ENCODE peak calls at places on chromosomes 16 and 17, in four cellular contexts. One of them, this sample, is unnamed.

GRCh38 chr17:21008516-21008915 is 34.3 kb downstream of the USP22 start:
- DNase-seq in IMR-90: no peak
- DNase-seq in H1: no peak
- DNase-seq in K562: no peak
- DNase-seq in this sample: no peak

GRCh38 chr16:23948949-23949392 is 113.2 kb downstream of the PRKCB start:
- DNase-seq in IMR-90: no peak
- DNase-seq in H1: no peak
- DNase-seq in K562: no peak
- DNase-seq in this sample: no peak

GRCh38 chr17:8142158-8142886 is 9.9 kb downstream of the PER1 start:
- DNase-seq in IMR-90: no peak
- DNase-seq in H1: no peak
- DNase-seq in K562: no peak
- DNase-seq in this sample: no peak

GRCh38 chr17:39724731-39725130 is 5.6 kb downstream of the MIEN1 start:
- DNase-seq in IMR-90: no peak
- DNase-seq in H1: no peak
- DNase-seq in K562: no peak
- DNase-seq in this sample: no peak

GRCh38 chr17:41520821-41521521 is 2.3 kb upstream of the KRT15 start:
- DNase-seq in IMR-90: no peak
- DNase-seq in H1: no peak
- DNase-seq in K562: peak; percentile 81
- DNase-seq in this sample: no peak

GRCh38 chr16:89422527-89422904 is 67.8 kb downstream of the ANKRD11 start:
- DNase-seq in IMR-90: peak; percentile 59
- DNase-seq in H1: no peak
- DNase-seq in K562: no peak
- DNase-seq in this sample: peak; percentile 85

GRCh38 chr17:35119370-35120185 is at the start of gene RAD51D:
- DNase-seq in IMR-90: peak; percentile 56
- DNase-seq in H1: peak; percentile 91
- DNase-seq in K562: peak; percentile 89
- DNase-seq in this sample: peak; percentile 33

GRCh38 chr17:56891751-56892150 is 22.1 kb downstream of the TRIM25 start:
- DNase-seq in IMR-90: no peak
- DNase-seq in H1: peak; percentile 90
- DNase-seq in K562: peak; percentile 34
- DNase-seq in this sample: no peak

GRCh38 chr17:77337150-77337549 is 196.4 kb downstream of the SEC14L1 start:
- DNase-seq in IMR-90: no peak
- DNase-seq in H1: no peak
- DNase-seq in K562: no peak
- DNase-seq in this sample: no peak

GRCh38 chr17:2157081-2157480 is 102.2 kb downstream of the HIC1 start:
- DNase-seq in IMR-90: peak; percentile 66
- DNase-seq in H1: no peak
- DNase-seq in K562: no peak
- DNase-seq in this sample: no peak

GRCh38 chr16:86080982-86081381 is 182.0 kb downstream of the IRF8 start:
- DNase-seq in IMR-90: no peak
- DNase-seq in H1: no peak
- DNase-seq in K562: no peak
- DNase-seq in this sample: no peak

GRCh38 chr16:12530291-12530690 is 273.4 kb downstream of the CPPED1 start:
- DNase-seq in IMR-90: no peak
- DNase-seq in H1: no peak
- DNase-seq in K562: no peak
- DNase-seq in this sample: no peak

GRCh38 chr17:67347826-67348225 is 18.6 kb downstream of the PSMD12 start:
- DNase-seq in IMR-90: no peak
- DNase-seq in H1: no peak
- DNase-seq in K562: no peak
- DNase-seq in this sample: no peak

GRCh38 chr16:29644338-29644857 is 18.6 kb upstream of the SPN start:
- DNase-seq in IMR-90: no peak
- DNase-seq in H1: no peak
- DNase-seq in K562: no peak
- DNase-seq in this sample: peak; percentile 88

GRCh38 chr16:29646947-29647346 is 16.1 kb upstream of the SPN start:
- DNase-seq in IMR-90: no peak
- DNase-seq in H1: no peak
- DNase-seq in K562: no peak
- DNase-seq in this sample: no peak

GRCh38 chr16:29649560-29650494 is 13.2 kb upstream of the SPN start:
- DNase-seq in IMR-90: no peak
- DNase-seq in H1: no peak
- DNase-seq in K562: no peak
- DNase-seq in this sample: no peak

GRCh38 chr16:29644973-29645698 is 17.9 kb upstream of the SPN start:
- DNase-seq in IMR-90: no peak
- DNase-seq in H1: no peak
- DNase-seq in K562: no peak
- DNase-seq in this sample: no peak

DNA sequence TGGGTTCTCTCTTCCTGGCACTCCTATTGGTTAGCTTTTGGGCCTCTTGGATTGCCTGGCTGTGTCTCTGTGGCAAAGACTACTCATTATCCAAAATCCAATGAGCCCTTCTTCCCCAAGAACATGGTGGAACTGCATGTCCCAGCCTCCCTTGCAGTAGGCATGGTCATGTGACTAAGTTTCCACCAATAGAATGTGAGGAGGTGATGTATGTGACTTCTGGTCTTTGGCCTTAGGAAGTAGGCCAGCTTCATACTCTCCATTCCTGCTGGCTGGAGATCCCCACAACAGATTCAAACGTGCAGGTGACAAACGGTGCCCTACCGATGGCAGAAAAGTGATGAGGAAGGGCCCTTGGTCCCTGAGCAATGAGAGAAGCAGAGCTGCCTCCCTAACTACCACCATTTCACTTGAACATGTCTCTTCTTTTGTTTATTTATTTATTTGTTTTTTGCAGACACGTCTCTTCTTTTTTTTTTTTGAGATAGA is 17.3 kb upstream of the SPN start:
- DNase-seq in IMR-90: no peak
- DNase-seq in H1: no peak
- DNase-seq in K562: peak; percentile 87
- DNase-seq in this sample: peak; percentile 83
- TF ChIP-seq CHD1 in IMR-90: no peak
- TF ChIP-seq CHD1 in H1: no peak
- TF ChIP-seq CHD1 in K562: no peak
- TF ChIP-seq CHD1 in this sample: no peak

DNA sequence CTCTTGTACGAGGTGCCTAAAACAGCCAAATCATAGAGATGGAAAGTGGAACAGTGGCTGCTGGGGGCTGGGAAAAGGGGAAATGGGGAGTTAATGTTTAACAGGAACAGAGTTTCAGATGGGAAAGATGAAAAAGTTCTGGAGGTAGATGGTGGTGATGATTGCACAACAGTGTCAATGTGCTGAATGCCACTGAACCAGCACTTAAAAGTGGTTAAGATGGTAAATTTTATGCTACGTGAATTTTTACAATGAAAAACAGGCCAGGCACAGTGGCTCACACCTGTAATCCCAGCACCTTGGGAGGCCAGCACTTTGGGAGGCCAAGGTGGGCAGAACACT is 130.4 kb downstream of the C16orf78 start:
- DNase-seq in IMR-90: no peak
- DNase-seq in H1: no peak
- DNase-seq in K562: no peak
- DNase-seq in this sample: no peak
- TF ChIP-seq CHD1 in IMR-90: no peak
- TF ChIP-seq CHD1 in H1: no peak
- TF ChIP-seq CHD1 in K562: no peak
- TF ChIP-seq CHD1 in this sample: no peak

GRCh38 chr16:8044796-8045195 is 545.5 kb downstream of the TMEM114 start:
- DNase-seq in IMR-90: no peak
- DNase-seq in H1: no peak
- DNase-seq in K562: no peak
- DNase-seq in this sample: no peak
- TF ChIP-seq CHD1 in IMR-90: no peak
- TF ChIP-seq CHD1 in H1: no peak
- TF ChIP-seq CHD1 in K562: no peak
- TF ChIP-seq CHD1 in this sample: no peak

DNA sequence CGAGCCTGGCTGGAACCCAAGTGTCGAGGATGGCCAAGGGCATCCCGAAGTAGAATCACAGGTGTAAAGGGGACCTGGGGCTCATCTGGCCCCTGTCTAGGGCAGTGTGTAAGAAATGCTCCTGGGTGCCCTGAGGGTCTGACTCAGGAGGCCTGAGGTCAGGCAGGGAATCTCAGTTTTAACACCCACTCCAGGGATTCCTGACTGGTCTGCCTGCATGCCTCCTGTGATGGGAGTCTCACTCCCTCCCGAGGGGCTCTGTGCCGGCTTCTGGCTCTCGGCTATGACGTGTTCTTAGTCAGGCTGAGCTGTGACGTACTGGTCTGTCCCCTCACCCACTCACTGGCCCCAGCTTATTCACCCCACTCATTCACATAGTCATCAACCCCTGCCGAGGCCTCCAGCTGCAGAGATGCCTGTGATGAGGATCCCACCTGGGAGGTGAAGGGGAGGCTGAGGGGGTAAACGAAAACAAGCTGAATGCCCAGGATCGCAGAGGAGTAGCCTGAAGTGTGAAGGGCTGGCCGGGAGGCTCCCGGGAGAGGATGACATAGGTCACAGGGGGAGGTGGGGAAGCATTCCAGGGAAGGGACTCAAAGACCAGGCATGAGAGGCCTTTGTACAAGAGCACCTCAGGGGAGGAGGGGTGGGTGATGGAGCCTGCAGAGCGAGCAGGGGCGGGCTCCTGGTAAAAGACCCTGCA is 23.7 kb downstream of the FAM83G start:
- DNase-seq in IMR-90: peak; percentile 88
- DNase-seq in H1: no peak
- DNase-seq in K562: no peak
- DNase-seq in this sample: no peak
- TF ChIP-seq CHD1 in IMR-90: no peak
- TF ChIP-seq CHD1 in H1: no peak
- TF ChIP-seq CHD1 in K562: no peak
- TF ChIP-seq CHD1 in this sample: no peak

GRCh38 chr16:82646504-82646903 is 19.7 kb downstream of the CDH13 start:
- DNase-seq in IMR-90: no peak
- DNase-seq in H1: no peak
- DNase-seq in K562: no peak
- DNase-seq in this sample: no peak
- TF ChIP-seq CHD1 in IMR-90: no peak
- TF ChIP-seq CHD1 in H1: no peak
- TF ChIP-seq CHD1 in K562: no peak
- TF ChIP-seq CHD1 in this sample: no peak

GRCh38 chr16:84922351-84923135 is 88.8 kb downstream of the ZDHHC7 start:
- DNase-seq in IMR-90: peak; percentile 46
- DNase-seq in H1: no peak
- DNase-seq in K562: peak; percentile 41
- DNase-seq in this sample: no peak
- TF ChIP-seq CHD1 in IMR-90: no peak
- TF ChIP-seq CHD1 in H1: no peak
- TF ChIP-seq CHD1 in K562: no peak
- TF ChIP-seq CHD1 in this sample: no peak

GRCh38 chr17:45092932-45093430 is 31.9 kb downstream of the NMT1 start:
- DNase-seq in IMR-90: peak; percentile 99
- DNase-seq in H1: no peak
- DNase-seq in K562: no peak
- DNase-seq in this sample: no peak

GRCh38 chr17:45093444-45094110 is 32.5 kb downstream of the NMT1 start:
- DNase-seq in IMR-90: no peak
- DNase-seq in H1: no peak
- DNase-seq in K562: no peak
- DNase-seq in this sample: no peak

GRCh38 chr17:45088741-45089140 is 27.6 kb downstream of the NMT1 start:
- DNase-seq in IMR-90: no peak
- DNase-seq in H1: no peak
- DNase-seq in K562: no peak
- DNase-seq in this sample: no peak

GRCh38 chr17:45090711-45091110 is 29.6 kb downstream of the NMT1 start:
- DNase-seq in IMR-90: peak; percentile 37
- DNase-seq in H1: no peak
- DNase-seq in K562: no peak
- DNase-seq in this sample: no peak

GRCh38 chr17:45091778-45092425 is 30.8 kb downstream of the NMT1 start:
- DNase-seq in IMR-90: peak; percentile 36
- DNase-seq in H1: no peak
- DNase-seq in K562: no peak
- DNase-seq in this sample: no peak
- TF ChIP-seq CHD1 in IMR-90: no peak
- TF ChIP-seq CHD1 in H1: no peak
- TF ChIP-seq CHD1 in K562: no peak
- TF ChIP-seq CHD1 in this sample: no peak

DNA sequence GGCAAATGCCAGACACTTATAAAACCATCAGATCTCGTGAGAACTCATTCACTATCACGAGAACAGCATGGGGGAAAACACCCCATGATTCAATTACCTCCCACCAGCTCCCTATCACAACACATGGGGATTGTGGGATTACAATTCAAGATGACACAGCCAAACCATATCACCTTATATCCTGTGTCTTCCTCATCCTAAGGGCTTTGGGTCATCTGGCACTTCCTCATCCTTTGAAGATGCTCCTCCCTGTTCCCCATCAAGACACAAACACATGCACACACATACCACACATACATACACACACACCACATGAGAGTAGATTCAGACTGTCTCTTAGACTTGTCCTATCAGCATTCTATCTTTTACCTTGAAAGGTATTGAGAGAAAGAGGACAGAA is 2.8 kb upstream of the PMFBP1 start:
- DNase-seq in IMR-90: no peak
- DNase-seq in H1: no peak
- DNase-seq in K562: no peak
- DNase-seq in this sample: no peak
- TF ChIP-seq CHD1 in IMR-90: no peak
- TF ChIP-seq CHD1 in H1: no peak
- TF ChIP-seq CHD1 in K562: no peak
- TF ChIP-seq CHD1 in this sample: no peak